ENCODE peak calls at places on chromosomes 11 and 22, in eight cellular contexts. One of them, this sample, is unnamed.

GRCh38 chr22:37187891-37188761 is at the start of gene C1QTNF6:
- DNase-seq in astrocyte: no peak
- DNase-seq in prostate gland: no peak
- DNase-seq in left ventricle myocardium inferior: peak; percentile 56
- DNase-seq in stomach: peak; percentile 43
- DNase-seq in body of pancreas: no peak
- DNase-seq in lower lobe of right lung: peak; percentile 45
- DNase-seq in keratinocyte: no peak
- DNase-seq in this sample: peak; percentile 59

GRCh38 chr11:95923441-95923729 is 522 bp downstream of the MTMR2 start:
- DNase-seq in astrocyte: no peak
- DNase-seq in prostate gland: no peak
- DNase-seq in left ventricle myocardium inferior: no peak
- DNase-seq in stomach: no peak
- DNase-seq in body of pancreas: no peak
- DNase-seq in lower lobe of right lung: no peak
- DNase-seq in keratinocyte: no peak
- DNase-seq in this sample: no peak

GRCh38 chr11:111923951-111924350 is 5.2 kb downstream of the C11orf52 start:
- DNase-seq in astrocyte: no peak
- DNase-seq in prostate gland: no peak
- DNase-seq in left ventricle myocardium inferior: no peak
- DNase-seq in stomach: no peak
- DNase-seq in body of pancreas: no peak
- DNase-seq in lower lobe of right lung: no peak
- DNase-seq in keratinocyte: no peak
- DNase-seq in this sample: no peak

GRCh38 chr11:115912484-115912945 is 408.3 kb upstream of the CADM1 start:
- DNase-seq in astrocyte: no peak
- DNase-seq in prostate gland: no peak
- DNase-seq in left ventricle myocardium inferior: no peak
- DNase-seq in stomach: no peak
- DNase-seq in body of pancreas: no peak
- DNase-seq in lower lobe of right lung: no peak
- DNase-seq in keratinocyte: no peak
- DNase-seq in this sample: no peak

GRCh38 chr22:22753526-22754267 is 109.3 kb downstream of the GGTLC2 start:
- DNase-seq in astrocyte: no peak
- DNase-seq in prostate gland: peak; percentile 27
- DNase-seq in left ventricle myocardium inferior: no peak
- DNase-seq in stomach: peak; percentile 64
- DNase-seq in body of pancreas: peak; percentile 69
- DNase-seq in lower lobe of right lung: no peak
- DNase-seq in keratinocyte: no peak
- DNase-seq in this sample: peak; percentile 82

GRCh38 chr11:9385288-9385902 is 943 bp downstream of the IPO7 start:
- DNase-seq in astrocyte: no peak
- DNase-seq in prostate gland: no peak
- DNase-seq in left ventricle myocardium inferior: no peak
- DNase-seq in stomach: peak; percentile 59
- DNase-seq in body of pancreas: no peak
- DNase-seq in lower lobe of right lung: no peak
- DNase-seq in keratinocyte: no peak
- DNase-seq in this sample: no peak

GRCh38 chr11:117396970-117397369 is 69.3 kb downstream of the CEP164 start:
- DNase-seq in astrocyte: no peak
- DNase-seq in prostate gland: no peak
- DNase-seq in left ventricle myocardium inferior: no peak
- DNase-seq in stomach: no peak
- DNase-seq in body of pancreas: no peak
- DNase-seq in lower lobe of right lung: no peak
- DNase-seq in keratinocyte: no peak
- DNase-seq in this sample: no peak

GRCh38 chr11:16511109-16511806 is 154.9 kb upstream of the SOX6 start:
- DNase-seq in astrocyte: peak; percentile 86
- DNase-seq in prostate gland: no peak
- DNase-seq in left ventricle myocardium inferior: no peak
- DNase-seq in stomach: no peak
- DNase-seq in body of pancreas: no peak
- DNase-seq in lower lobe of right lung: no peak
- DNase-seq in keratinocyte: no peak
- DNase-seq in this sample: no peak

GRCh38 chr11:132448334-132448995 is 1078.0 kb downstream of the NTM start:
- DNase-seq in astrocyte: peak; percentile 76
- DNase-seq in prostate gland: no peak
- DNase-seq in left ventricle myocardium inferior: no peak
- DNase-seq in stomach: no peak
- DNase-seq in body of pancreas: no peak
- DNase-seq in lower lobe of right lung: no peak
- DNase-seq in keratinocyte: no peak
- DNase-seq in this sample: no peak

GRCh38 chr11:17000987-17001386 is 13.2 kb downstream of the PLEKHA7 start:
- DNase-seq in astrocyte: no peak
- DNase-seq in prostate gland: no peak
- DNase-seq in left ventricle myocardium inferior: no peak
- DNase-seq in stomach: no peak
- DNase-seq in body of pancreas: no peak
- DNase-seq in lower lobe of right lung: no peak
- DNase-seq in keratinocyte: no peak
- DNase-seq in this sample: no peak

GRCh38 chr11:35714882-35715612 is 52.5 kb downstream of the TRIM44 start:
- DNase-seq in astrocyte: peak; percentile 26
- DNase-seq in prostate gland: no peak
- DNase-seq in left ventricle myocardium inferior: no peak
- DNase-seq in stomach: no peak
- DNase-seq in body of pancreas: no peak
- DNase-seq in lower lobe of right lung: no peak
- DNase-seq in keratinocyte: no peak
- DNase-seq in this sample: no peak

GRCh38 chr11:105790841-105791240 is 181.0 kb downstream of the GRIA4 start:
- DNase-seq in astrocyte: no peak
- DNase-seq in prostate gland: no peak
- DNase-seq in left ventricle myocardium inferior: no peak
- DNase-seq in stomach: no peak
- DNase-seq in body of pancreas: no peak
- DNase-seq in lower lobe of right lung: no peak
- DNase-seq in keratinocyte: no peak
- DNase-seq in this sample: no peak

GRCh38 chr11:125871391-125872137 is 15.9 kb upstream of the HYLS1 start:
- DNase-seq in astrocyte: no peak
- DNase-seq in prostate gland: no peak
- DNase-seq in left ventricle myocardium inferior: no peak
- DNase-seq in stomach: peak; percentile 37
- DNase-seq in body of pancreas: peak; percentile 26
- DNase-seq in lower lobe of right lung: no peak
- DNase-seq in keratinocyte: no peak
- DNase-seq in this sample: no peak

DNA sequence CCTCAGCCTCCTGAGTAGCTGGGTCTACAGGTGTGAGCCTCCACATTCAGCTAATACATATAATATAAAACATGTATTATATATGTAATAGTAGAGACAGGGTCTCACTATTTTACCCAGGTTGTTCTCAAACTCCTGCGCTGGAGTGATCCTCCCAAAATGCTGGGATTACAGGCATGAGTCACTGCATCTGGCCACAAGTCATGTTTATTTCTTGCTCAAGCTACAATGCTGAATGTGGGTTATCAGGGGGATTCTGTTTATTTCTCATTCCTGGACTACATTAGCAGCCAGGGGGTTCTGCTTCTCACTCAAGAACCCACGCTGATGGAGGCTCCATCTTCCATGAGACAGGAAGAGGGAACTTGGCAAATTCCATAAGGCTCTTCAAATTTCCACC is 24.8 kb downstream of the FOLR3 start:
- DNase-seq in astrocyte: no peak
- DNase-seq in prostate gland: no peak
- DNase-seq in left ventricle myocardium inferior: no peak
- DNase-seq in stomach: no peak
- DNase-seq in body of pancreas: no peak
- DNase-seq in lower lobe of right lung: no peak
- DNase-seq in keratinocyte: no peak
- DNase-seq in this sample: no peak
- H3K4me1 ChIP-seq in astrocyte: no peaks in the 10 kb centered on the region
- H3K4me1 ChIP-seq in prostate gland: no peaks in the 10 kb centered on the region
- H3K4me1 ChIP-seq in left ventricle myocardium inferior: no peaks in the 10 kb centered on the region
- H3K4me1 ChIP-seq in stomach: no peaks in the 10 kb centered on the region
- H3K4me1 ChIP-seq in body of pancreas: no peaks in the 10 kb centered on the region
- H3K4me1 ChIP-seq in lower lobe of right lung: no peaks in the 10 kb centered on the region
- H3K4me1 ChIP-seq in keratinocyte: peaks cover 5% of the 10 kb centered on the region
- H3K4me1 ChIP-seq in this sample: no peaks in the 10 kb centered on the region

GRCh38 chr11:10731064-10731680 is 19.9 kb upstream of the CTR9 start:
- DNase-seq in astrocyte: peak; percentile 32
- DNase-seq in prostate gland: no peak
- DNase-seq in left ventricle myocardium inferior: no peak
- DNase-seq in stomach: no peak
- DNase-seq in body of pancreas: no peak
- DNase-seq in lower lobe of right lung: no peak
- DNase-seq in keratinocyte: no peak
- DNase-seq in this sample: no peak
- TF ChIP-seq CTCF in astrocyte: no peak
- TF ChIP-seq CTCF in prostate gland: no peak
- TF ChIP-seq CTCF in left ventricle myocardium inferior: no peak
- TF ChIP-seq CTCF in stomach: no peak
- TF ChIP-seq CTCF in body of pancreas: no peak
- TF ChIP-seq CTCF in lower lobe of right lung: no peak
- TF ChIP-seq CTCF in keratinocyte: no peak
- TF ChIP-seq CTCF in this sample: no peak

GRCh38 chr11:61696602-61697001 is 16.4 kb downstream of the DAGLA start:
- DNase-seq in astrocyte: no peak
- DNase-seq in prostate gland: no peak
- DNase-seq in left ventricle myocardium inferior: no peak
- DNase-seq in stomach: no peak
- DNase-seq in body of pancreas: no peak
- DNase-seq in lower lobe of right lung: no peak
- DNase-seq in keratinocyte: no peak
- DNase-seq in this sample: peak; percentile 41

GRCh38 chr11:61698173-61698965 is 18.2 kb downstream of the DAGLA start:
- DNase-seq in astrocyte: no peak
- DNase-seq in prostate gland: no peak
- DNase-seq in left ventricle myocardium inferior: no peak
- DNase-seq in stomach: no peak
- DNase-seq in body of pancreas: no peak
- DNase-seq in lower lobe of right lung: no peak
- DNase-seq in keratinocyte: no peak
- DNase-seq in this sample: no peak

GRCh38 chr11:61697764-61698163 is 17.6 kb downstream of the DAGLA start:
- DNase-seq in astrocyte: no peak
- DNase-seq in prostate gland: no peak
- DNase-seq in left ventricle myocardium inferior: no peak
- DNase-seq in stomach: no peak
- DNase-seq in body of pancreas: no peak
- DNase-seq in lower lobe of right lung: no peak
- DNase-seq in keratinocyte: no peak
- DNase-seq in this sample: no peak

GRCh38 chr11:61695917-61696316 is 15.7 kb downstream of the DAGLA start:
- DNase-seq in astrocyte: peak; percentile 71
- DNase-seq in prostate gland: peak; percentile 83
- DNase-seq in left ventricle myocardium inferior: peak; percentile 79
- DNase-seq in stomach: peak; percentile 78
- DNase-seq in body of pancreas: peak; percentile 75
- DNase-seq in lower lobe of right lung: peak; percentile 85
- DNase-seq in keratinocyte: peak; percentile 42
- DNase-seq in this sample: peak; percentile 86

DNA sequence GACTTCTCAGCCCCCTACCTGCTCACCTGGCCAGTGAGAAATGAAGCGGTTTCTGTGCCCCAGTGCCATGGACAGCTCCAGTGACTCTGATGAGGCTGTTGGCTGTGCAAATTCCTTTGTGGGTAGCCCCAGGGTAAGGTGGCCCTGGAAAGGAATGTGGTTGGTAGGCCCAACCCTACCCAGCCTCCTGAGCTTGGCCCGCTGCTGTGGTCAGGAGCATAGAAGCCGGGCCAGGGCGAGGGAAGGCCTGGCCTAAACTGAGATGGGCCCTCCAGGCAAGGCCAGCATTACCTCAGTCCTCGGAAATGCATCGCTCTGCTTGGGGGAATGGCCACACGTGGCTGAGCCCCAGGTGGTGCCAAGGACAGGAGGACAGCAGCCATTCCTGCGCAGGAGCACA is 16.9 kb downstream of the DAGLA start:
- DNase-seq in astrocyte: no peak
- DNase-seq in prostate gland: peak; percentile 32
- DNase-seq in left ventricle myocardium inferior: no peak
- DNase-seq in stomach: no peak
- DNase-seq in body of pancreas: peak; percentile 70
- DNase-seq in lower lobe of right lung: peak; percentile 71
- DNase-seq in keratinocyte: peak; percentile 52
- DNase-seq in this sample: no peak
- H3K4me1 ChIP-seq in astrocyte: peaks cover 48% of the 10 kb centered on the region
- H3K4me1 ChIP-seq in prostate gland: peaks cover 80% of the 10 kb centered on the region
- H3K4me1 ChIP-seq in left ventricle myocardium inferior: peaks cover 84% of the 10 kb centered on the region
- H3K4me1 ChIP-seq in stomach: peaks cover 82% of the 10 kb centered on the region
- H3K4me1 ChIP-seq in body of pancreas: peaks cover 90% of the 10 kb centered on the region
- H3K4me1 ChIP-seq in lower lobe of right lung: peaks cover 83% of the 10 kb centered on the region
- H3K4me1 ChIP-seq in keratinocyte: peaks cover 39% of the 10 kb centered on the region
- H3K4me1 ChIP-seq in this sample: peaks cover 79% of the 10 kb centered on the region

GRCh38 chr11:2883717-2884423 is 1.7 kb downstream of the CDKN1C start:
- DNase-seq in astrocyte: no peak
- DNase-seq in prostate gland: no peak
- DNase-seq in left ventricle myocardium inferior: peak; percentile 62
- DNase-seq in stomach: no peak
- DNase-seq in body of pancreas: no peak
- DNase-seq in lower lobe of right lung: no peak
- DNase-seq in keratinocyte: no peak
- DNase-seq in this sample: no peak

GRCh38 chr11:2881076-2881973 is 4.2 kb downstream of the CDKN1C start:
- DNase-seq in astrocyte: no peak
- DNase-seq in prostate gland: no peak
- DNase-seq in left ventricle myocardium inferior: no peak
- DNase-seq in stomach: no peak
- DNase-seq in body of pancreas: no peak
- DNase-seq in lower lobe of right lung: no peak
- DNase-seq in keratinocyte: no peak
- DNase-seq in this sample: peak; percentile 20

GRCh38 chr11:2881974-2882362 is 3.6 kb downstream of the CDKN1C start:
- DNase-seq in astrocyte: no peak
- DNase-seq in prostate gland: no peak
- DNase-seq in left ventricle myocardium inferior: no peak
- DNase-seq in stomach: no peak
- DNase-seq in body of pancreas: no peak
- DNase-seq in lower lobe of right lung: no peak
- DNase-seq in keratinocyte: no peak
- DNase-seq in this sample: no peak

GRCh38 chr11:2884424-2884815 is 1.2 kb downstream of the CDKN1C start:
- DNase-seq in astrocyte: no peak
- DNase-seq in prostate gland: no peak
- DNase-seq in left ventricle myocardium inferior: peak; percentile 66
- DNase-seq in stomach: peak; percentile 62
- DNase-seq in body of pancreas: no peak
- DNase-seq in lower lobe of right lung: peak; percentile 69
- DNase-seq in keratinocyte: no peak
- DNase-seq in this sample: no peak

DNA sequence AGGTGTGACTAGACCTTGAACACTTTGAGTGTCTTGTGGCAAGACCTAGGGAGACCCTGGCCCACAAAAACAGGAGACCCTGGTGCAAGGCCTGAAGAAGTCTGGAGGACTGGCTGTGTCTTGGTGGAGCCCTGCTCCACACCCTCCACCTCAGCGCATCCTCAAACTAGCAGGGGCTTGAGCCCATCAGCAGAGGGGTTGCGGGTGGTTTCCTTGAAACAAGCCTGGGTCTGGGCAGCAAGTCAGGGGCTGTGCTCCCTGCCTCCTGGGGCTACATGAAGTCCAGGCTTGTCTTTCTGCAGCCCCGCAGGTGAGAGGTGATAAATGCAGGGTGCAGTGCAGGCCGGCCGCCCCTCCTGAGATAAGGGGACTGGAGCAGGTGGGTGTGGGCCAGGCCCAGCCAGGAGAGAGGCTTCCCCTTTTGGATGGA is 2.9 kb downstream of the CDKN1C start:
- DNase-seq in astrocyte: no peak
- DNase-seq in prostate gland: no peak
- DNase-seq in left ventricle myocardium inferior: no peak
- DNase-seq in stomach: no peak
- DNase-seq in body of pancreas: no peak
- DNase-seq in lower lobe of right lung: no peak
- DNase-seq in keratinocyte: no peak
- DNase-seq in this sample: peak; percentile 26
- TF ChIP-seq CTCF in astrocyte: no peak
- TF ChIP-seq CTCF in prostate gland: no peak
- TF ChIP-seq CTCF in left ventricle myocardium inferior: no peak
- TF ChIP-seq CTCF in stomach: no peak
- TF ChIP-seq CTCF in body of pancreas: no peak
- TF ChIP-seq CTCF in lower lobe of right lung: no peak
- TF ChIP-seq CTCF in keratinocyte: no peak
- TF ChIP-seq CTCF in this sample: no peak

This sample was measured in mucosa of descending colon.